ENCODE peak calls at places on chromosome 13, in ten cellular contexts. A, R, S, P, W, B, V, G, L and E are unnamed samples.

GRCh38 chr13:105410602-105411001 is 1124.9 kb downstream of the EFNB2 start:
- DNase-seq in A (no peak), R (peak; percentile 41), S (no peak), P (peak; percentile 8), W (no peak), B (no peak), V (peak; percentile 66), G (peak; percentile 74), L (peak; percentile 43), E (peak; percentile 30)

GRCh38 chr13:105035092-105035491 is 1500.4 kb downstream of the EFNB2 start:
- DNase-seq in A (peak; percentile 73), R (no peak), S (no peak), P (no peak), W (no peak), B (no peak), V (no peak), G (no peak), L (no peak), E (no peak)

GRCh38 chr13:94548382-94549240 is 47.3 kb downstream of the TGDS start:
- DNase-seq in A (peak; percentile 50), R (peak; percentile 51), S (peak; percentile 50), P (peak; percentile 7), W (no peak), B (peak; percentile 28), V (peak; percentile 79), G (peak; percentile 74), L (peak; percentile 40), E (peak; percentile 44)

GRCh38 chr13:95707035-95707434 is 30.1 kb downstream of the DNAJC3 start:
- DNase-seq in A (no peak), R (no peak), S (no peak), P (no peak), W (no peak), B (no peak), V (no peak), G (no peak), L (no peak), E (no peak)

GRCh38 chr13:33931397-33931987 is 113.5 kb downstream of the RFC3 start:
- DNase-seq in A (peak; percentile 57), R (peak; percentile 74), S (peak; percentile 9), P (peak; percentile 25), W (peak; percentile 40), B (no peak), V (no peak), G (no peak), L (peak; percentile 62), E (no peak)

GRCh38 chr13:48531416-48532145 is 1.3 kb downstream of the RCBTB2 start:
- DNase-seq in A (peak; percentile 17), R (no peak), S (no peak), P (no peak), W (no peak), B (no peak), V (no peak), G (no peak), L (no peak), E (peak; percentile 24)

GRCh38 chr13:94660695-94661324 is 51.5 kb downstream of the SOX21 start:
- DNase-seq in A (no peak), R (peak; percentile 42), S (no peak), P (no peak), W (peak; percentile 34), B (no peak), V (no peak), G (no peak), L (peak; percentile 28), E (no peak)

GRCh38 chr13:106103779-106104178 is 431.7 kb downstream of the EFNB2 start:
- DNase-seq in A (no peak), R (peak; percentile 88), S (no peak), P (peak; percentile 93), W (peak; percentile 88), B (no peak), V (no peak), G (no peak), L (peak; percentile 88), E (no peak)

GRCh38 chr13:50127017-50127725 is 111.9 kb downstream of the KCNRG start:
- DNase-seq in A (no peak), R (peak; percentile 59), S (no peak), P (no peak), W (peak; percentile 26), B (no peak), V (peak; percentile 65), G (peak; percentile 79), L (peak; percentile 63), E (no peak)

GRCh38 chr13:98826156-98826555 is 73.7 kb upstream of the SLC15A1 start:
- DNase-seq in A (no peak), R (no peak), S (no peak), P (no peak), W (no peak), B (no peak), V (no peak), G (no peak), L (no peak), E (no peak)

GRCh38 chr13:98267080-98267912 is 90.2 kb upstream of the RNF113B start:
- DNase-seq in A (no peak), R (peak; percentile 65), S (no peak), P (no peak), W (no peak), B (no peak), V (no peak), G (no peak), L (no peak), E (no peak)

GRCh38 chr13:21979156-21979819 is 308.4 kb downstream of the FGF9 start:
- DNase-seq in A (no peak), R (no peak), S (no peak), P (no peak), W (no peak), B (no peak), V (no peak), G (no peak), L (no peak), E (no peak)

GRCh38 chr13:73300718-73301425 is 242.1 kb downstream of the KLF5 start:
- DNase-seq in A (no peak), R (no peak), S (no peak), P (no peak), W (no peak), B (no peak), V (no peak), G (no peak), L (no peak), E (no peak)

GRCh38 chr13:86882835-86883234 is 788.3 kb upstream of the SLITRK5 start:
- DNase-seq in A (no peak), R (no peak), S (peak; percentile 88), P (no peak), W (no peak), B (no peak), V (no peak), G (no peak), L (no peak), E (no peak)

GRCh38 chr13:35764359-35765015 is 288.0 kb upstream of the MAB21L1 start:
- DNase-seq in A (no peak), R (no peak), S (no peak), P (no peak), W (peak; percentile 57), B (no peak), V (no peak), G (no peak), L (peak; percentile 69), E (no peak)

GRCh38 chr13:73228546-73228945 is 169.7 kb downstream of the KLF5 start:
- DNase-seq in A (no peak), R (peak; percentile 18), S (no peak), P (no peak), W (peak; percentile 34), B (no peak), V (no peak), G (no peak), L (peak; percentile 21), E (no peak)

GRCh38 chr13:59354665-59355064 is 809.1 kb downstream of the DIAPH3 start:
- DNase-seq in A (no peak), R (no peak), S (no peak), P (no peak), W (no peak), B (no peak), V (no peak), G (no peak), L (no peak), E (peak; percentile 19)

GRCh38 chr13:98842074-98842473 is 89.6 kb upstream of the SLC15A1 start:
- DNase-seq in A (peak; percentile 25), R (no peak), S (no peak), P (no peak), W (no peak), B (no peak), V (no peak), G (no peak), L (no peak), E (no peak)

GRCh38 chr13:87235621-87236020 is 435.6 kb upstream of the SLITRK5 start:
- DNase-seq in A (no peak), R (no peak), S (no peak), P (no peak), W (no peak), B (no peak), V (no peak), G (no peak), L (no peak), E (no peak)

GRCh38 chr13:99985243-99985874 is 3.8 kb downstream of the ZIC2 start:
- DNase-seq in A (peak; percentile 66), R (no peak), S (no peak), P (no peak), W (no peak), B (no peak), V (peak; percentile 78), G (no peak), L (no peak), E (no peak)

GRCh38 chr13:90787007-90787406 is 560.5 kb upstream of the MIR17HG start:
- DNase-seq in A (no peak), R (peak; percentile 30), S (no peak), P (no peak), W (no peak), B (no peak), V (no peak), G (no peak), L (peak; percentile 6), E (no peak)

GRCh38 chr13:62626771-62627170 is 1211.1 kb upstream of the PCDH20 start:
- DNase-seq in A (no peak), R (no peak), S (no peak), P (no peak), W (no peak), B (no peak), V (no peak), G (no peak), L (no peak), E (no peak)

GRCh38 chr13:111518161-111518791 is 197.8 kb downstream of the TEX29 start:
- DNase-seq in A (peak; percentile 24), R (no peak), S (no peak), P (no peak), W (no peak), B (no peak), V (peak; percentile 65), G (no peak), L (no peak), E (no peak)

GRCh38 chr13:106597190-106597589 is 29.3 kb upstream of the ARGLU1 start:
- DNase-seq in A (no peak), R (peak; percentile 38), S (no peak), P (no peak), W (no peak), B (no peak), V (no peak), G (peak; percentile 82), L (no peak), E (no peak)

GRCh38 chr13:75437582-75438318 is 44.2 kb downstream of the TBC1D4 start:
- DNase-seq in A (no peak), R (peak; percentile 47), S (no peak), P (no peak), W (peak; percentile 11), B (no peak), V (no peak), G (no peak), L (peak; percentile 19), E (no peak)